ENCODE peak calls at places on chromosomes 4 and X, in five cellular contexts. D is A549; P is stimulated activated CD4-positive, alpha-beta T cell treated with anti-CD3 and anti-CD28 coated beads, Interleukin-12 subunit alpha, Interleukin-12 subunit beta, amount 100 ng/mL, for 4 hours; K is suprapubic skin; U is CMK. L is an unnamed sample.
A peak's percentile ranks its signal among the peaks of the same experiment; 100 is the strongest.

GRCh38 chr4:965766-966134 is 7.6 kb downstream of the DGKQ start:
- DNase-seq in D (no peak), P (no peak), K (no peak), U (no peak), L (no peak)

GRCh38 chrX:115058276-115058675 is 40.9 kb upstream of the IL13RA2 start:
- DNase-seq in D (no peak), P (no peak), K (no peak), U (no peak), L (no peak)

GRCh38 chr4:10698172-10698571 is 13.6 kb upstream of the CLNK start:
- DNase-seq in D (no peak), P (no peak), K (no peak), U (no peak), L (no peak)

GRCh38 chr4:39125600-39125985 is 56.7 kb upstream of the WDR19 start:
- DNase-seq in D (no peak), P (no peak), K (no peak), U (no peak), L (no peak)

GRCh38 chrX:9396930-9397329 is 67.9 kb upstream of the TBL1X start:
- DNase-seq in D (peak; percentile 63), P (no peak), K (no peak), U (no peak), L (no peak)

GRCh38 chr4:151992301-151992700 is 231.5 kb upstream of the GATB start:
- DNase-seq in D (no peak), P (no peak), K (no peak), U (no peak), L (no peak)

GRCh38 chr4:145703850-145704528 is 24.0 kb downstream of the C4orf51 start:
- DNase-seq in D (no peak), P (no peak), K (no peak), U (no peak), L (no peak)

GRCh38 chr4:4761128-4761991 is 98.1 kb upstream of the MSX1 start:
- DNase-seq in D (no peak), P (no peak), K (no peak), U (no peak), L (no peak)

GRCh38 chr4:71186566-71187398 is 152.0 kb upstream of the SLC4A4 start:
- DNase-seq in D (peak; percentile 33), P (peak; percentile 6), K (no peak), U (no peak), L (peak; percentile 72)

GRCh38 chr4:6548201-6548881 is 26.6 kb upstream of the MAN2B2 start:
- DNase-seq in D (peak; percentile 51), P (no peak), K (no peak), U (no peak), L (no peak)

GRCh38 chrX:22999696-23000223 is at the start of gene DDX53:
- DNase-seq in D (no peak), P (no peak), K (no peak), U (no peak), L (no peak)

GRCh38 chrX:38189431-38190128 is 31.1 kb downstream of the SRPX start:
- DNase-seq in D (no peak), P (no peak), K (no peak), U (no peak), L (no peak)

GRCh38 chr4:69054578-69055200 is 41.6 kb upstream of the UGT2B7 start:
- DNase-seq in D (peak; percentile 63), P (no peak), K (no peak), U (no peak), L (no peak)